ENCODE peak calls at places on chromosome 15, in eight cellular contexts. P is prostate gland, S is thoracic aorta, I is GM23248, H is PC-9, L is GM23338, J is endodermal cell, M is vagina. N is an unnamed sample.

GRCh38 chr15:73941044-73941443 is 14.8 kb downstream of the LOXL1 start:
- DNase-seq in P (no peak), S (peak; percentile 72), I (peak; percentile 99), H (peak; percentile 81), L (no peak), J (no peak), M (no peak), N (peak; percentile 87)

GRCh38 chr15:87045741-87046140 is 966.1 kb downstream of the AGBL1 start:
- DNase-seq in P (no peak), S (no peak), I (no peak), H (peak; percentile 58), L (no peak), J (no peak), M (no peak), N (no peak)

GRCh38 chr15:41971893-41972340 is 440 bp downstream of the EHD4 start:
- DNase-seq in P (peak; percentile 25), S (no peak), I (peak; percentile 38), H (no peak), L (peak; percentile 57), J (peak; percentile 78), M (peak; percentile 89), N (peak; percentile 42)

GRCh38 chr15:34760909-34761308 is 6.1 kb upstream of the GJD2 start:
- DNase-seq in P (no peak), S (no peak), I (no peak), H (no peak), L (no peak), J (no peak), M (no peak), N (no peak)

GRCh38 chr15:83977992-83978391 is 257.6 kb upstream of the GOLGA6L4 start:
- DNase-seq in P (no peak), S (no peak), I (no peak), H (no peak), L (no peak), J (no peak), M (no peak), N (no peak)

GRCh38 chr15:75037685-75038084 is 14.3 kb downstream of the PPCDC start:
- DNase-seq in P (no peak), S (no peak), I (no peak), H (peak; percentile 39), L (no peak), J (no peak), M (no peak), N (no peak)

GRCh38 chr15:96339662-96340347 is 9.3 kb downstream of the NR2F2 start:
- DNase-seq in P (no peak), S (no peak), I (peak; percentile 37), H (no peak), L (no peak), J (no peak), M (no peak), N (no peak)

GRCh38 chr15:80434926-80435720 is 30.9 kb downstream of the ARNT2 start:
- DNase-seq in P (no peak), S (no peak), I (no peak), H (no peak), L (no peak), J (no peak), M (no peak), N (no peak)

GRCh38 chr15:95857758-95858157 is 472.7 kb upstream of the NR2F2 start:
- DNase-seq in P (no peak), S (no peak), I (peak; percentile 10), H (no peak), L (no peak), J (no peak), M (no peak), N (no peak)

GRCh38 chr15:29103825-29104565 is 165.6 kb downstream of the NSMCE3 start:
- DNase-seq in P (peak; percentile 52), S (no peak), I (peak; percentile 90), H (no peak), L (peak; percentile 93), J (peak; percentile 97), M (no peak), N (no peak)

GRCh38 chr15:95604634-95605036 is 725.9 kb upstream of the NR2F2 start:
- DNase-seq in P (no peak), S (no peak), I (peak; percentile 90), H (no peak), L (no peak), J (no peak), M (no peak), N (no peak)

GRCh38 chr15:38533926-38534325 is 30.7 kb downstream of the RASGRP1 start:
- DNase-seq in P (no peak), S (no peak), I (no peak), H (no peak), L (no peak), J (no peak), M (no peak), N (no peak)

GRCh38 chr15:101439920-101440319 is 49.6 kb downstream of the PCSK6 start:
- DNase-seq in P (no peak), S (no peak), I (peak; percentile 85), H (no peak), L (no peak), J (no peak), M (no peak), N (no peak)

GRCh38 chr15:58441376-58442070 is 9.7 kb downstream of the LIPC start:
- DNase-seq in P (no peak), S (no peak), I (peak; percentile 89), H (peak; percentile 68), L (no peak), J (no peak), M (no peak), N (peak; percentile 79)

GRCh38 chr15:68252925-68253534 is 23.5 kb upstream of the CLN6 start:
- DNase-seq in P (peak; percentile 54), S (no peak), I (peak; percentile 87), H (peak; percentile 76), L (peak; percentile 92), J (peak; percentile 69), M (no peak), N (no peak)

GRCh38 chr15:49200347-49200746 is 30.3 kb downstream of the GALK2 start:
- DNase-seq in P (no peak), S (no peak), I (no peak), H (no peak), L (no peak), J (no peak), M (no peak), N (no peak)

GRCh38 chr15:91965501-91966180 is 112.1 kb downstream of the SLCO3A1 start:
- DNase-seq in P (no peak), S (peak; percentile 52), I (peak; percentile 92), H (peak; percentile 98), L (no peak), J (no peak), M (no peak), N (no peak)

GRCh38 chr15:36769110-36769509 is 189.7 kb downstream of the CDIN1 start:
- DNase-seq in P (no peak), S (no peak), I (peak; percentile 48), H (no peak), L (no peak), J (no peak), M (no peak), N (no peak)

GRCh38 chr15:66986951-66987350 is 78.5 kb upstream of the SMAD3 start:
- DNase-seq in P (no peak), S (no peak), I (no peak), H (no peak), L (no peak), J (no peak), M (no peak), N (no peak)

GRCh38 chr15:66985653-66986052 is 79.7 kb upstream of the SMAD3 start:
- DNase-seq in P (no peak), S (no peak), I (no peak), H (no peak), L (no peak), J (no peak), M (no peak), N (no peak)

GRCh38 chr15:66982250-66982649 is 83.2 kb upstream of the SMAD3 start:
- DNase-seq in P (no peak), S (no peak), I (no peak), H (no peak), L (no peak), J (no peak), M (no peak), N (no peak)

GRCh38 chr15:66982816-66983215 is 82.6 kb upstream of the SMAD3 start:
- DNase-seq in P (no peak), S (no peak), I (peak; percentile 69), H (no peak), L (no peak), J (no peak), M (no peak), N (no peak)

GRCh38 chr15:66981746-66982145 is 83.7 kb upstream of the SMAD3 start:
- DNase-seq in P (no peak), S (no peak), I (no peak), H (no peak), L (peak; percentile 17), J (peak; percentile 55), M (no peak), N (no peak)
- H3K27ac ChIP-seq in P (no peak overlapping the region), S (no peak overlapping the region), I (no peak overlapping the region), H (no peak overlapping the region), L (no peak overlapping the region), J (no peak overlapping the region), M (no peak overlapping the region), N (no peak overlapping the region)

DNA sequence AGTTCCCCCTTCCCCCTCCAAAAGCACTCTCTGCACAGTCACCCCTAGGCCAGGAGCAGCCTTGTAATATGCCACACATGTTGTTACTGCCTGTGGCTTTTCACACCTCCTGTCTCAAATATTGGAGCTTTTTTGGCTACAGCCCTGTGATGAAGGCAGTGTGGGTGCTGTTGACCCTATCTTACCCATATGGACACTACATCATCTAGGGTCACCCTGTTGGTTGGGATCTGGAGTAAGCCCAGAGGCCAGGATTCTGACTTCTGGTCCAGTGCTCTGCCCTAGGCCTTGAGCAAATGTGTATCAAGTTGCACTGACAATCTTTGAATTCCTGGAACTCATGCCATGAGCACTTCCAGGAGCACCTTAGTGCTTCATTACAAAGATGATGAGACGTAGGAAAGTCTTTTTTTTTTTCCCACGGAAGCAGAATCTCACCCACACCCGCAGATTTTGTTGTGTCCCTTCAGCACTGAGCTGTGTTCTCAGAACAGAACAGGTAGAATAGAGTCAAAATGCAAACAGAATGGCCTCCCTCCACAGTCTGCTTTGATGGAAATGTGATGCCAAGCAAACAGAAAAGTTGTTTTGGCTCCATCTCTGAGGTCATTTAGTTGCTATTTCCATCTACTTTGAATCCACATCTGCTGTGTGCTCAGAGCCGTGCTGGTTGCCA is 49.6 kb downstream of the SMAD3 start:
- DNase-seq in P (no peak), S (no peak), I (peak; percentile 46), H (peak; percentile 61), L (no peak), J (no peak), M (no peak), N (no peak)
- H3K4me1 ChIP-seq in P (peaks cover 10% of the 10 kb centered on the region), S (peaks cover 54% of the 10 kb centered on the region), I (peaks cover 53% of the 10 kb centered on the region), H (peaks cover 69% of the 10 kb centered on the region), L (no peaks in the 10 kb centered on the region), J (peaks cover 19% of the 10 kb centered on the region), M (peaks cover 68% of the 10 kb centered on the region), N (peaks cover 70% of the 10 kb centered on the region)

GRCh38 chr15:62896380-62896866 is 146.1 kb upstream of the TPM1 start:
- DNase-seq in P (no peak), S (no peak), I (no peak), H (peak; percentile 95), L (no peak), J (no peak), M (no peak), N (no peak)
- H3K27ac ChIP-seq in P (peak overlapping the region; percentile 72), S (peak overlapping the region; percentile 80), I (peak overlapping the region; percentile 98), H (peak overlapping the region; percentile 100), L (peak overlapping the region; percentile 47), J (peak overlapping the region; percentile 81), M (peak overlapping the region; percentile 67), N (peak overlapping the region; percentile 100)

DNA sequence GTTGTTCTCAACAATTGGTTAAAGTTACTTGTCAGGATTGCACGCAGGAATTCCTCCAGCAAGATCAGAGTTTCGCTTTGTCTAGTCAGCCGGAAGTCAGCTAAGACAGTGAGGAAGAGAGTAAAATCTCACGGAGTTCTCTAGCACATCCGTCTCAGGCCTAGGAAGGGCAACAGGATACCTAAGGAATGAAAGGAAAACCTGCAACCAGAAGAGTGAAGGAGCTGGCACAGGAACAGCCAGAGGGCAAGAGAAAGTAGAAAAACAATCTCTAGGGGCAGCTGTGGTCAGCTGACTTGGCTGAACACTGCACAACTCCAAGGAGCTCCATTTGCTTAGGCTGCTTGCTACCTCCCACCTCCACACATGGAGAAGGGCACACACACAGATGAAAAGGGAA is 23.7 kb downstream of the RORA start:
- DNase-seq in P (no peak), S (no peak), I (peak; percentile 62), H (no peak), L (no peak), J (no peak), M (no peak), N (peak; percentile 18)
- H3K4me1 ChIP-seq in P (no peaks in the 10 kb centered on the region), S (no peaks in the 10 kb centered on the region), I (peaks cover 5% of the 10 kb centered on the region), H (no peaks in the 10 kb centered on the region), L (peaks cover 29% of the 10 kb centered on the region), J (no peaks in the 10 kb centered on the region), M (peaks cover 5% of the 10 kb centered on the region), N (peaks cover 3% of the 10 kb centered on the region)

N was measured in SJSA1.